ENCODE peak calls at places on chromosomes 5 and 9, in four cellular contexts. P is stimulated activated CD4-positive, alpha-beta T cell treated with anti-CD3 and anti-CD28 coated beads, Interleukin-2, amount 100 ng/mL, for 24 hours; R is NCI-H1092; S is activated CD4-positive, alpha-beta T cell treated with anti-CD3 and anti-CD28 coated beads, Interleukin-2, amount 50 U/mL, for 1 hour. N is an unnamed sample.
A peak's percentile ranks its signal among the peaks of the same experiment; 100 is the strongest.

GRCh38 chr9:137786511-137786920 is 91.1 kb upstream of the CACNA1B start:
- DNase-seq in P (no peak), R (no peak), S (no peak), N (no peak)

GRCh38 chr5:65481635-65482271 is at the start of gene ADAMTS6:
- DNase-seq in P (peak; percentile 81), R (peak; percentile 57), S (peak; percentile 72), N (peak; percentile 99)

GRCh38 chr5:16120579-16120978 is 59.0 kb downstream of the MARCHF11 start:
- DNase-seq in P (no peak), R (no peak), S (no peak), N (no peak)

GRCh38 chr5:43007246-43007910 is 32.7 kb downstream of the ANXA2R start:
- DNase-seq in P (peak; percentile 79), R (peak; percentile 78), S (peak; percentile 68), N (peak; percentile 90)

GRCh38 chr9:19699757-19700156 is 89.1 kb downstream of the SLC24A2 start:
- DNase-seq in P (no peak), R (no peak), S (no peak), N (no peak)

GRCh38 chr5:95526871-95527270 is 27.9 kb downstream of the SKIC3 start:
- DNase-seq in P (no peak), R (no peak), S (no peak), N (peak; percentile 40)

GRCh38 chr9:385818-386398 is 171.2 kb downstream of the DOCK8 start:
- DNase-seq in P (peak; percentile 18), R (peak; percentile 36), S (peak; percentile 11), N (peak; percentile 61)

GRCh38 chr9:37976714-37977477 is 73.0 kb upstream of the SLC25A51 start:
- DNase-seq in P (no peak), R (peak; percentile 52), S (no peak), N (peak; percentile 96)

GRCh38 chr5:111439473-111440075 is 72.8 kb downstream of the STARD4 start:
- DNase-seq in P (no peak), R (no peak), S (no peak), N (peak; percentile 16)